ENCODE peak calls at places on chromosomes 6 and 20, in ten cellular contexts. B is activated CD8-positive, alpha-beta T cell treated with anti-CD3 and anti-CD28 coated beads, Interleukin-2, amount 10 ng/mL, durations not matched to agents 7 days and 5 days; X is T-cell; G is epithelial cell of prostate; Z is AG04450; Q is A549; T is fibroblast of gingiva; W is choroid plexus epithelial cell; P is NCI-H345; R is NCI-H2107. N is an unnamed sample.

GRCh38 chr20:32973077-32973717 is 31.0 kb downstream of the SUN5 start:
- DNase-seq in Q (no peak), P (no peak), X (no peak), W (no peak), B (no peak), Z (no peak), T (no peak), G (no peak), R (no peak), N (no peak)

GRCh38 chr20:6395695-6396094 is 272.9 kb upstream of the FERMT1 start:
- DNase-seq in G (no peak), P (peak; percentile 57), W (peak; percentile 90), R (no peak), T (no peak), B (no peak), Q (peak; percentile 4), X (no peak), Z (no peak), N (no peak)

GRCh38 chr6:52155791-52156576 is 30.2 kb upstream of the IL17A start:
- DNase-seq in B (peak; percentile 31), P (no peak), W (no peak), X (no peak), Z (no peak), Q (no peak), R (no peak), G (no peak), T (no peak), N (no peak)

GRCh38 chr6:130324657-130325056 is 41.2 kb upstream of the TMEM200A start:
- DNase-seq in W (peak; percentile 79), G (no peak), B (no peak), Z (peak; percentile 62), T (peak; percentile 71), X (no peak), Q (no peak), P (no peak), R (no peak), N (no peak)

GRCh38 chr6:163437466-163437865 is 22.9 kb downstream of the QKI start:
- DNase-seq in W (no peak), B (no peak), X (no peak), G (no peak), Q (no peak), R (no peak), Z (no peak), T (no peak), P (no peak), N (no peak)

GRCh38 chr6:32627831-32628230 is 9.4 kb upstream of the HLA-DQA1 start:
- DNase-seq in W (peak; percentile 73), G (no peak), Q (no peak), P (no peak), T (peak; percentile 21), Z (no peak), X (peak; percentile 45), R (no peak), B (peak; percentile 59), N (no peak)

GRCh38 chr6:41894366-41895299 is 542 bp downstream of the USP49 start:
- DNase-seq in X (no peak), Z (no peak), G (no peak), B (no peak), W (no peak), R (no peak), P (peak; percentile 12), T (no peak), Q (no peak), N (no peak)

GRCh38 chr20:9225879-9226278 is 157.0 kb downstream of the PLCB4 start:
- DNase-seq in T (no peak), B (no peak), Z (no peak), G (no peak), R (no peak), P (no peak), W (peak; percentile 70), X (no peak), Q (no peak), N (no peak)

GRCh38 chr6:11323666-11324452 is 91.4 kb upstream of the NEDD9 start:
- DNase-seq in Q (no peak), P (no peak), X (no peak), T (no peak), W (no peak), G (no peak), Z (no peak), R (no peak), B (no peak), N (no peak)

GRCh38 chr6:106069478-106069877 is 16.7 kb upstream of the PRDM1 start:
- DNase-seq in T (peak; percentile 74), R (peak; percentile 87), W (peak; percentile 96), P (peak; percentile 97), B (no peak), G (no peak), X (no peak), Z (peak; percentile 76), Q (peak; percentile 34), N (no peak)

GRCh38 chr20:62832212-62832922 is 15.5 kb downstream of the COL9A3 start:
- DNase-seq in B (no peak), G (no peak), W (no peak), T (no peak), R (no peak), Z (no peak), Q (no peak), X (no peak), P (peak; percentile 67), N (no peak)

GRCh38 chr6:8743146-8743745 is 307.9 kb upstream of the SLC35B3 start:
- DNase-seq in X (no peak), P (no peak), T (peak; percentile 8), R (no peak), B (no peak), W (no peak), G (no peak), Z (no peak), Q (peak; percentile 2), N (no peak)

GRCh38 chr6:21587182-21587924 is 6.2 kb upstream of the SOX4 start:
- DNase-seq in R (peak; percentile 43), X (no peak), Q (peak; percentile 61), W (peak; percentile 74), Z (no peak), B (peak; percentile 44), P (peak; percentile 85), T (peak; percentile 63), G (no peak), N (no peak)

GRCh38 chr6:19465240-19465639 is 371.9 kb upstream of the ID4 start:
- DNase-seq in T (no peak), W (no peak), P (peak; percentile 84), R (no peak), G (no peak), Q (no peak), B (no peak), Z (no peak), X (no peak), N (no peak)

GRCh38 chr20:25541676-25542075 is 43.7 kb downstream of the NINL start:
- DNase-seq in Q (no peak), P (no peak), Z (no peak), W (peak; percentile 71), R (no peak), X (no peak), G (no peak), T (peak; percentile 82), B (no peak), N (no peak)

GRCh38 chr6:34540841-34541240 is 15.3 kb downstream of the SPDEF start:
- DNase-seq in G (no peak), R (no peak), Z (no peak), W (no peak), B (no peak), X (no peak), P (no peak), T (no peak), Q (no peak), N (no peak)

GRCh38 chr6:113909224-113909856 is 52.2 kb downstream of the MARCKS start:
- DNase-seq in T (peak; percentile 48), X (no peak), G (no peak), P (peak; percentile 71), B (peak; percentile 34), R (peak; percentile 10), W (peak; percentile 80), Z (peak; percentile 63), Q (peak; percentile 47), N (no peak)

GRCh38 chr20:43220612-43221011 is 30.9 kb upstream of the PTPRT start:
- DNase-seq in Z (no peak), W (peak; percentile 2), G (no peak), B (no peak), T (no peak), P (no peak), R (no peak), X (no peak), Q (no peak), N (no peak)

GRCh38 chr20:48716086-48716485 is 111.7 kb downstream of the PREX1 start:
- DNase-seq in G (no peak), Q (no peak), P (no peak), T (no peak), B (peak; percentile 86), R (no peak), X (peak; percentile 52), W (no peak), Z (no peak), N (peak; percentile 27)

GRCh38 chr6:128069180-128069579 is 168.3 kb upstream of the THEMIS start:
- DNase-seq in X (no peak), B (no peak), T (peak; percentile 59), W (peak; percentile 75), P (no peak), Z (peak; percentile 27), R (no peak), G (no peak), Q (no peak), N (no peak)

GRCh38 chr20:38704136-38704535 is 20.1 kb upstream of the SLC32A1 start:
- DNase-seq in W (no peak), R (no peak), G (no peak), T (no peak), Z (no peak), Q (no peak), P (no peak), B (no peak), X (no peak), N (no peak)

GRCh38 chr6:3814539-3814938 is 34.6 kb upstream of the FAM50B start:
- DNase-seq in B (no peak), Q (no peak), Z (no peak), T (no peak), P (no peak), W (no peak), G (no peak), X (no peak), R (no peak), N (no peak)

GRCh38 chr6:7910298-7910653 is 312 bp downstream of the TXNDC5 start:
- DNase-seq in W (no peak), Q (no peak), B (no peak), T (no peak), R (no peak), Z (no peak), G (no peak), P (no peak), X (no peak), N (no peak)

GRCh38 chr20:38133680-38134426 is 31.2 kb downstream of the TGM2 start:
- DNase-seq in Z (no peak), R (no peak), W (peak; percentile 54), G (no peak), T (no peak), X (no peak), Q (no peak), B (no peak), P (no peak), N (no peak)

GRCh38 chr20:63738687-63739128 is 868 bp upstream of the SLC2A4RG start:
- DNase-seq in R (no peak), X (peak; percentile 39), T (peak; percentile 20), W (peak; percentile 30), Z (no peak), P (no peak), G (no peak), B (peak; percentile 50), Q (no peak), N (no peak)

GRCh38 chr6:148898360-148899005 is 151.7 kb downstream of the UST start:
- DNase-seq in T (no peak), R (no peak), P (no peak), X (no peak), W (no peak), Z (no peak), G (no peak), B (no peak), Q (no peak), N (no peak)

GRCh38 chr6:165497472-165497871 is 165.6 kb downstream of the PDE10A start:
- DNase-seq in G (no peak), Z (no peak), B (no peak), T (no peak), W (peak; percentile 66), P (no peak), R (no peak), Q (peak; percentile 31), X (no peak), N (no peak)

N was measured in CD4-positive, alpha-beta T cell.